ENCODE peak calls at places on chromosomes 3 and 15, in four cellular contexts. One of them, this sample, is unnamed.

GRCh38 chr3:155070932-155071387 is 9.2 kb upstream of the MME start:
- DNase-seq in Caco-2: no peak
- DNase-seq in right lobe of liver: no peak
- DNase-seq in lower leg skin: peak
- DNase-seq in this sample: no peak

GRCh38 chr3:187958432-187959003 is 195.4 kb upstream of the LPP start:
- DNase-seq in Caco-2: no peak
- DNase-seq in right lobe of liver: no peak
- DNase-seq in lower leg skin: no peak
- DNase-seq in this sample: no peak

GRCh38 chr3:121750087-121750415 is 510 bp upstream of the GOLGB1 start:
- DNase-seq in Caco-2: no peak
- DNase-seq in right lobe of liver: no peak
- DNase-seq in lower leg skin: no peak
- DNase-seq in this sample: no peak

GRCh38 chr3:31095254-31095653 is 200.8 kb upstream of the GADL1 start:
- DNase-seq in Caco-2: no peak
- DNase-seq in right lobe of liver: no peak
- DNase-seq in lower leg skin: no peak
- DNase-seq in this sample: no peak

GRCh38 chr3:50885070-50885469 is 210.3 kb downstream of the DOCK3 start:
- DNase-seq in Caco-2: no peak
- DNase-seq in right lobe of liver: no peak
- DNase-seq in lower leg skin: no peak
- DNase-seq in this sample: no peak

GRCh38 chr15:64772964-64773363 is 2.4 kb downstream of the RBPMS2 start:
- DNase-seq in Caco-2: no peak
- DNase-seq in right lobe of liver: no peak
- DNase-seq in lower leg skin: no peak
- DNase-seq in this sample: no peak

GRCh38 chr15:87816016-87816415 is 440.5 kb downstream of the NTRK3 start:
- DNase-seq in Caco-2: no peak
- DNase-seq in right lobe of liver: no peak
- DNase-seq in lower leg skin: no peak
- DNase-seq in this sample: no peak

GRCh38 chr3:31289592-31289991 is 243.1 kb upstream of the STT3B start:
- DNase-seq in Caco-2: no peak
- DNase-seq in right lobe of liver: no peak
- DNase-seq in lower leg skin: no peak
- DNase-seq in this sample: peak

GRCh38 chr3:140922634-140923033 is 19.0 kb upstream of the SLC25A36 start:
- DNase-seq in Caco-2: no peak
- DNase-seq in right lobe of liver: no peak
- DNase-seq in lower leg skin: no peak
- DNase-seq in this sample: peak

GRCh38 chr3:47295976-47296375 is 13.2 kb downstream of the KLHL18 start:
- DNase-seq in Caco-2: no peak
- DNase-seq in right lobe of liver: no peak
- DNase-seq in lower leg skin: no peak
- DNase-seq in this sample: no peak

GRCh38 chr3:100740207-100740606 is 30.9 kb downstream of the TFG start:
- DNase-seq in Caco-2: no peak
- DNase-seq in right lobe of liver: no peak
- DNase-seq in lower leg skin: no peak
- DNase-seq in this sample: no peak

GRCh38 chr3:127698264-127699097 is 25.7 kb downstream of the ABTB1 start:
- DNase-seq in Caco-2: no peak
- DNase-seq in right lobe of liver: no peak
- DNase-seq in lower leg skin: no peak
- DNase-seq in this sample: no peak

GRCh38 chr15:65638681-65639089 is 16.9 kb downstream of the SLC24A1 start:
- DNase-seq in Caco-2: no peak
- DNase-seq in right lobe of liver: no peak
- DNase-seq in lower leg skin: no peak
- DNase-seq in this sample: peak

GRCh38 chr3:155308831-155309230 is 15.3 kb upstream of the STRIT1 start:
- DNase-seq in Caco-2: no peak
- DNase-seq in right lobe of liver: no peak
- DNase-seq in lower leg skin: no peak
- DNase-seq in this sample: peak

GRCh38 chr3:76643620-76644019 is 396.3 kb upstream of the ROBO2 start:
- DNase-seq in Caco-2: no peak
- DNase-seq in right lobe of liver: no peak
- DNase-seq in lower leg skin: no peak
- DNase-seq in this sample: no peak

GRCh38 chr3:152267319-152267689 is 1.4 kb upstream of the MBNL1 start:
- DNase-seq in Caco-2: no peak
- DNase-seq in right lobe of liver: no peak
- DNase-seq in lower leg skin: no peak
- DNase-seq in this sample: peak

GRCh38 chr3:100556656-100557310 is 52.6 kb upstream of the ADGRG7 start:
- DNase-seq in Caco-2: no peak
- DNase-seq in right lobe of liver: no peak
- DNase-seq in lower leg skin: peak
- DNase-seq in this sample: no peak

GRCh38 chr3:135093121-135093520 is 298.1 kb downstream of the EPHB1 start:
- DNase-seq in Caco-2: no peak
- DNase-seq in right lobe of liver: no peak
- DNase-seq in lower leg skin: no peak
- DNase-seq in this sample: no peak

GRCh38 chr3:125025647-125026046 is 30.1 kb downstream of the HEG1 start:
- DNase-seq in Caco-2: no peak
- DNase-seq in right lobe of liver: no peak
- DNase-seq in lower leg skin: no peak
- DNase-seq in this sample: no peak

GRCh38 chr3:121574449-121574848 is 6.7 kb downstream of the ARGFX start:
- DNase-seq in Caco-2: peak
- DNase-seq in right lobe of liver: no peak
- DNase-seq in lower leg skin: no peak
- DNase-seq in this sample: peak

GRCh38 chr3:107870989-107871638 is 219.7 kb downstream of the CD47 start:
- DNase-seq in Caco-2: no peak
- DNase-seq in right lobe of liver: no peak
- DNase-seq in lower leg skin: no peak
- DNase-seq in this sample: no peak

GRCh38 chr3:127172670-127173515 is 20.0 kb upstream of the PRR23E start:
- DNase-seq in Caco-2: no peak
- DNase-seq in right lobe of liver: no peak
- DNase-seq in lower leg skin: no peak
- DNase-seq in this sample: peak